ENCODE peak calls at places on chromosomes 12 and 14, in six cellular contexts. D is thoracic aorta, K is uterus, W is colonic mucosa, A is heart right ventricle, P is cardiac muscle cell. T is an unnamed sample.

GRCh38 chr12:12445165-12445881 is 88.4 kb downstream of the BORCS5 start:
- DNase-seq in D (no peak), K (no peak), W (no peak), A (no peak), P (no peak), T (no peak)

GRCh38 chr14:90453401-90453951 is 56.6 kb downstream of the CALM1 start:
- DNase-seq in D (no peak), K (peak; percentile 34), W (no peak), A (peak; percentile 71), P (peak; percentile 49), T (no peak)

GRCh38 chr14:28769358-28769757 is 2.8 kb downstream of the FOXG1 start:
- DNase-seq in D (no peak), K (no peak), W (no peak), A (no peak), P (no peak), T (no peak)

GRCh38 chr14:64952598-64953309 is 10.2 kb upstream of the GPX2 start:
- DNase-seq in D (no peak), K (no peak), W (no peak), A (no peak), P (peak; percentile 9), T (no peak)

GRCh38 chr12:52495385-52495784 is 2.3 kb upstream of the KRT6A start:
- DNase-seq in D (no peak), K (no peak), W (no peak), A (no peak), P (peak; percentile 52), T (no peak)

GRCh38 chr12:11635341-11635740 is 14.1 kb upstream of the ETV6 start:
- DNase-seq in D (no peak), K (no peak), W (no peak), A (no peak), P (no peak), T (no peak)

GRCh38 chr12:42143401-42144173 is 1.1 kb downstream of the GXYLT1 start:
- DNase-seq in D (no peak), K (no peak), W (no peak), A (no peak), P (peak; percentile 42), T (no peak)

GRCh38 chr12:27695556-27696292 is 523 bp upstream of the REP15 start:
- DNase-seq in D (no peak), K (no peak), W (no peak), A (no peak), P (no peak), T (no peak)

GRCh38 chr14:68379510-68380303 is 413.2 kb downstream of the ZFP36L1 start:
- DNase-seq in D (no peak), K (no peak), W (peak; percentile 80), A (no peak), P (no peak), T (no peak)

GRCh38 chr12:121974026-121974985 is 47.4 kb upstream of the BCL7A start:
- DNase-seq in D (no peak), K (no peak), W (no peak), A (no peak), P (no peak), T (no peak)

GRCh38 chr12:107435520-107435919 is 250.1 kb upstream of the PWP1 start:
- DNase-seq in D (no peak), K (no peak), W (no peak), A (no peak), P (no peak), T (no peak)
- H3K27ac ChIP-seq in D (no peak overlapping the region), K (no peak overlapping the region), W (no peak overlapping the region), A (no peak overlapping the region), P (no peak overlapping the region), T (no peak overlapping the region)

DNA sequence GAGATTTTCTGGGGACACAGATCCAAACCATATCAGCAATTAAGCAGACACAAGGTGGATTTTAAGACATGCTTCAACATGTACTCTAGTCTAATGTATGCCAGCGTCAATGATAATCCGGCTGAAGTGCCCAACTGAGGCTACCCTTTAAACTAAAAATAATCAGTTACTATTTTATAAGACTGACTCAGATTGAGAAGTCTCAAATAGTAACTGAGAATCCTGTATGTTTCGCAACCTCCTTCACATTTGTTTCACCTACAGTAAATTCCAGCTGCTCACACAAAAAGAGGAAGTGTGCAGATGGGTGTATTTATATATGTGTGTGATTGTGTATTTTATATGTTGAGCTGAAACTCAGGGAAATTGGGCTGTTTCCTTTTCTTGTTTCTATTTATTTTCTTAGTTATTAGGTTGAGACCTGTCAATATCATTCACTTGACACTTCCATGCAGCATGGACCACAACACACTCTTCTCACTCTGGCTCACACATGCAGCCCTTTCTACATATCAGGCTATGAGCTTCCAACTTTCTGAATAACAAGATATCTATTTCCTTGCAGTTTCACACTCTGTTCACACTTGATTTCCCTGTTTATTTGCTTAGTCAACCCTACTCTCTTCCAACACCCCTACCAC is 1224.9 kb upstream of the TMEM132C start:
- DNase-seq in D (no peak), K (no peak), W (no peak), A (no peak), P (no peak), T (no peak)
- TF ChIP-seq CTCF in D (no peak), K (no peak), W (no peak), A (no peak), P (no peak), T (no peak)

DNA sequence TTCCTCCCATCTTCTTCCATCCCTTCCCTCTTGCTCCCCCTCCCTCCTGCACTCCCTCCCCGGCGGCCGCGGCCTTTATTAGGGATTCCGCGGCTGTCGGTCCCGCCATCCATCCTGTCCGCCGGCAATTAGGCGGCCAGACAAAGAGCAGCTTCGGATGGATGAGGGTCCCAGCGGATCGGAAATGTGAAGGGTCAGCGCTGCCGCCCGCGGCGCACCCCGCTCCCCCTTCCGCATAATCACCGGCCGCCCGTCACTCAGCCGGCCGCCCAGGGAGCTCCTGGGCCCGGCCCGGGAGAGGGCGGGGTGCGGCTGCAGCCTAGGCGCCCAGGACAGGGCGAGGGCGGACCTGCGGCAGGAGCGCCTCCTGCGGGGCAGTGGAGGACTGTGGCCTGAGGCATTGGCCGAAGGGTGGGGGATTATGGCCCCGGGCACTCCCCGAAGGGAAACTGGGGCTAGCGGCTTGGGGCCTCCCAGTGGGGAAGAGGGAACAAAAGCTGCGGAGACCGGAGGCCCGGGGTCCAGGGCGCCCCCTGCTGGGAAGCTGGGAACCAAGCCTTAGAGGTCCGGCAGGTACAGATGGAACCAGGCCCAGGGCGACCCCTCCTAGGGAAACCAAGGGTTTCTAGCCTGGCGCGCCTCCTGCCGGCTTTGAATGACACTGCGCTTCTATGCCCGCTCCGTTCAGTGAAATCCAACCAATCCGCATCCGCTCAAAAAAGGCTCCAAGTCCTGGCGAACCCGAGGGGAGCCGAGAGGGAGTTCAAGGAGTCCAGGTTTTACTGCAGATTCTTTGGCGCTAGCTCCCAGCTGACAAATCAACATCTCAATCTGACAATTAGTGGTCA is 4.4 kb upstream of the DNAJC22 start:
- DNase-seq in D (no peak), K (peak; percentile 73), W (peak; percentile 90), A (peak; percentile 68), P (peak; percentile 82), T (no peak)
- H3K4me3 ChIP-seq in D (peak overlapping the region; percentile 62), K (peak overlapping the region; percentile 37), W (peak overlapping the region; percentile 48), A (peak overlapping the region; percentile 55), P (peak overlapping the region; percentile 26), T (peak overlapping the region; percentile 64)

GRCh38 chr14:23361320-23361719 is 3.7 kb downstream of the EFS start:
- DNase-seq in D (no peak), K (no peak), W (no peak), A (no peak), P (peak; percentile 56), T (peak; percentile 70)
- H3K27ac ChIP-seq in D (no peak overlapping the region), K (peak overlapping the region; percentile 21), W (no peak overlapping the region), A (peak overlapping the region; percentile 7), P (no peak overlapping the region), T (no peak overlapping the region)

GRCh38 chr12:64181504-64182291 is 40.4 kb downstream of the KICS2 start:
- DNase-seq in D (peak; percentile 52), K (peak; percentile 45), W (peak; percentile 50), A (peak; percentile 58), P (peak; percentile 92), T (no peak)
- TF ChIP-seq CTCF in D (peak; percentile 46), K (peak; percentile 72), W (peak; percentile 53), A (peak; percentile 84), P (peak; percentile 72), T (no peak)

GRCh38 chr12:132950844-132951535 is 5.1 kb downstream of the ZNF605 start:
- DNase-seq in D (no peak), K (no peak), W (no peak), A (no peak), P (no peak), T (no peak)
- H3K4me3 ChIP-seq in D (no peak overlapping the region), K (no peak overlapping the region), W (no peak overlapping the region), A (no peak overlapping the region), P (no peak overlapping the region), T (peak overlapping the region; percentile 1)

DNA sequence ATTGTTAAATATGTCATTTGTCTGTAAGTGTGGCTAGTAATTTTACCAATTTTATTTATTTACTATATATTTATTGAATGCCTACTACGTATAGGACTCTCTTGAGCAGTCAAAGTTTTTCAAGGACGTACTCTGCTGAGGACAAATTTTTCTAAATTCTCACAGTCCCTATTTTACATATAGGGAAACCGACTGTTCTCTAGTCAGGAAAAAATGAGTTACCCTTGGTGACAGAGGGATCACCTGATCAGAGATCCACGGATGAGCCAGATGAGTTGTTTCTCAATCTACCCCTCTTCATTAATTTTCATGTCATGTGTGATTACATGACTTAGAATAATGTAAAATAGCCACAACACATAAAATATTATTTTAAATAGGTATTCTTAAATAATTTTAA is 96.2 kb upstream of the SLC38A2 start:
- DNase-seq in D (no peak), K (no peak), W (no peak), A (no peak), P (no peak), T (no peak)
- H3K27ac ChIP-seq in D (no peak overlapping the region), K (no peak overlapping the region), W (no peak overlapping the region), A (peak overlapping the region; percentile 54), P (no peak overlapping the region), T (no peak overlapping the region)

GRCh38 chr14:51805541-51805940 is 54.9 kb upstream of the GNG2 start:
- DNase-seq in D (no peak), K (no peak), W (no peak), A (no peak), P (no peak), T (no peak)
- TF ChIP-seq CTCF in D (no peak), K (no peak), W (no peak), A (no peak), P (no peak), T (no peak)

GRCh38 chr12:57620936-57621496 is 9.8 kb downstream of the ARHGEF25 start:
- DNase-seq in D (no peak), K (no peak), W (no peak), A (no peak), P (no peak), T (peak; percentile 70)
- H3K4me3 ChIP-seq in D (peak overlapping the region; percentile 66), K (peak overlapping the region; percentile 26), W (peak overlapping the region; percentile 37), A (peak overlapping the region; percentile 56), P (peak overlapping the region; percentile 27), T (peak overlapping the region; percentile 72)